ENCODE peak calls at places on chromosome X, in ten cellular contexts. G is mammary epithelial cell; R is Peyer's patch; K is CD4-positive, alpha-beta T cell; M is PC-3; C is heart left ventricle; V is tibial artery; F is progenitor cell of endocrine pancreas; N is fibroblast of pulmonary artery; O is GM12864. U is an unnamed sample.

GRCh38 chrX:12441376-12442128 is 303.3 kb downstream of the FRMPD4 start:
- DNase-seq in G (peak), R (no peak), K (no peak), M (peak), C (no peak), V (no peak), F (no peak), N (peak), O (no peak), U (no peak)

GRCh38 chrX:100750901-100751300 is 19.0 kb upstream of the SYTL4 start:
- DNase-seq in G (no peak), R (no peak), K (no peak), M (peak), C (no peak), V (no peak), F (no peak), N (no peak), O (no peak), U (no peak)

GRCh38 chrX:44415639-44416386 is 72.3 kb upstream of the EFHC2 start:
- DNase-seq in G (peak), R (peak), K (no peak), M (peak), C (no peak), V (no peak), F (no peak), N (no peak), O (no peak), U (no peak)

GRCh38 chrX:6701085-6701484 is 166.2 kb upstream of the VCX3A start:
- DNase-seq in G (no peak), R (no peak), K (no peak), M (no peak), C (no peak), V (no peak), F (no peak), N (no peak), O (no peak), U (no peak)

GRCh38 chrX:150062292-150063137 is 124.2 kb upstream of the EOLA2 start:
- DNase-seq in G (no peak), R (no peak), K (no peak), M (peak), C (peak), V (peak), F (no peak), N (peak), O (no peak), U (no peak)

GRCh38 chrX:153582896-153583295 is 16.0 kb downstream of the CCNQ start:
- DNase-seq in G (peak), R (peak), K (peak), M (no peak), C (peak), V (no peak), F (no peak), N (peak), O (peak), U (peak)

GRCh38 chrX:97074400-97074799 is 190.7 kb downstream of the RPA4 start:
- DNase-seq in G (no peak), R (no peak), K (no peak), M (peak), C (no peak), V (no peak), F (no peak), N (no peak), O (no peak), U (no peak)

GRCh38 chrX:24002792-24003191 is 24.2 kb downstream of the KLHL15 start:
- DNase-seq in G (no peak), R (no peak), K (no peak), M (peak), C (no peak), V (no peak), F (no peak), N (no peak), O (no peak), U (no peak)

GRCh38 chrX:38008658-38009057 is 2.3 kb downstream of the SYTL5 start:
- DNase-seq in G (no peak), R (no peak), K (no peak), M (peak), C (no peak), V (no peak), F (no peak), N (no peak), O (no peak), U (no peak)

GRCh38 chrX:32644476-32644875 is 566.9 kb downstream of the DMD start:
- DNase-seq in G (no peak), R (no peak), K (no peak), M (no peak), C (no peak), V (no peak), F (no peak), N (no peak), O (no peak), U (no peak)

GRCh38 chrX:68725966-68726365 is 78.5 kb downstream of the STARD8 start:
- DNase-seq in G (no peak), R (peak), K (no peak), M (no peak), C (no peak), V (no peak), F (no peak), N (no peak), O (no peak), U (no peak)

GRCh38 chrX:68724531-68725020 is 77.1 kb downstream of the STARD8 start:
- DNase-seq in G (no peak), R (peak), K (no peak), M (no peak), C (no peak), V (no peak), F (no peak), N (no peak), O (no peak), U (no peak)

GRCh38 chrX:68728186-68728585 is 80.7 kb downstream of the STARD8 start:
- DNase-seq in G (no peak), R (peak), K (no peak), M (no peak), C (no peak), V (no peak), F (no peak), N (no peak), O (no peak), U (no peak)

GRCh38 chrX:68726366-68726765 is 78.9 kb downstream of the STARD8 start:
- DNase-seq in G (no peak), R (no peak), K (no peak), M (no peak), C (no peak), V (no peak), F (no peak), N (no peak), O (no peak), U (no peak)

DNA sequence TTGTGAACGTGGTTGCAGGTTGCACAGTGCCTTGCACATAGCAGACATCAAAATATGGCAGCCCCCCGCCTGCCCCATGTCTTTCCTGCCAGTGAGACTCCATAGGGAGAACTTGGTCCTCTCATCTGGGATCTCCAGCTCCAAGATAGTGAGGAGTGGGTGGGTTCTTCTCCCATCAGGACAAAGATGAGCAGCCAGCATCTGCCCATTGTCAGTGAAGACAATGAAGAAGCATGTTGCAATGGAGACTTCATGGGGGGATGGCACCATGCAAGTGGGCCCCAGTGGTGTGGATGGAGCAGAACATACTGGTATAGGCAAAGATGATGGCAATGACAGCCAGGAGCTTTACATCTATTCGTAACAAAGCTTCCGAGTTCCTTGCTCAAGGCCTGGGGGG is 80.2 kb downstream of the STARD8 start:
- DNase-seq in G (no peak), R (peak), K (no peak), M (no peak), C (no peak), V (no peak), F (no peak), N (no peak), O (no peak), U (no peak)
- TF ChIP-seq CTCF in G (no peak), R (no peak), K (no peak), M (no peak), C (no peak), V (no peak), F (no peak), N (no peak), O (no peak), U (no peak)

GRCh38 chrX:103629295-103630170 is 758 bp downstream of the TCEAL1 start:
- DNase-seq in G (peak), R (peak), K (peak), M (peak), C (peak), V (peak), F (peak), N (peak), O (no peak), U (peak)
- TF ChIP-seq CTCF in G (peak), R (no peak), K (no peak), M (peak), C (peak), V (peak), F (peak), N (peak), O (peak), U (no peak)

GRCh38 chrX:36684053-36684452 is 324.1 kb upstream of the FAM47C start:
- DNase-seq in G (no peak), R (no peak), K (no peak), M (peak), C (no peak), V (no peak), F (no peak), N (no peak), O (no peak), U (no peak)
- TF ChIP-seq CTCF in G (peak), R (no peak), K (no peak), M (peak), C (no peak), V (no peak), F (no peak), N (no peak), O (no peak), U (no peak)

DNA sequence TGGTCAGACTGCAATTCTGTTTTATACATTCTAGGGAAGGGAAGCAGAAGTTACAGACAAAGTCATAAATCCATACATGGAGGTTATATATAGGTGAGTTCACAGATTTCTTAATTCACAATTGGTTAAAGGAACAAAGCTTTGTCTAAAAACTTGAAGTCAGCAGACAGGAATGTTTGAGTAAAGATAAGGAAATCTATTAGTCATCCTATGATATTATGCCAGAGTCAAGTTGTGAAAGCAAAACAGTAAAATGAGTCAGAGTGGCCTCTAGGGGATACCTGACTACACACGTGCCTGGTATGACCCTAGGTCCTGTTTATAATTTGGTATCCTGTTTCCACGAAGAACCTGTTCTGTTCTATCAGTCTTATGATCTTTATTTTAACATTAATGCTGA is 31.5 kb downstream of the ACTRT1 start:
- DNase-seq in G (peak), R (no peak), K (no peak), M (peak), C (no peak), V (no peak), F (no peak), N (peak), O (no peak), U (no peak)
- TF ChIP-seq CTCF in G (no peak), R (no peak), K (no peak), M (no peak), C (no peak), V (no peak), F (no peak), N (no peak), O (no peak), U (no peak)

GRCh38 chrX:112223391-112223790 is 140.8 kb upstream of the TRPC5 start:
- DNase-seq in G (no peak), R (no peak), K (no peak), M (no peak), C (no peak), V (no peak), F (no peak), N (no peak), O (no peak), U (no peak)

GRCh38 chrX:112218388-112218787 is 135.8 kb upstream of the TRPC5 start:
- DNase-seq in G (no peak), R (no peak), K (no peak), M (no peak), C (no peak), V (no peak), F (no peak), N (no peak), O (no peak), U (no peak)
- TF ChIP-seq CTCF in G (no peak), R (no peak), K (no peak), M (no peak), C (no peak), V (no peak), F (no peak), N (no peak), O (no peak), U (no peak)